ENCODE peak calls at places on chromosomes 13 and 19, in eight cellular contexts. One of them, this sample, is unnamed.

GRCh38 chr19:11221082-11221598 is 18.3 kb upstream of the ANGPTL8 start:
- DNase-seq in tibial artery: no peak
- DNase-seq in A673: no peak
- DNase-seq in cardiac muscle cell: no peak
- DNase-seq in testis: no peak
- DNase-seq in colonic mucosa: no peak
- DNase-seq in neuronal stem cell: no peak
- DNase-seq in endodermal cell: no peak
- DNase-seq in this sample: no peak

GRCh38 chr13:36997716-36998427 is 1.3 kb downstream of the ALG5 start:
- DNase-seq in tibial artery: no peak
- DNase-seq in A673: no peak
- DNase-seq in cardiac muscle cell: peak; percentile 10
- DNase-seq in testis: no peak
- DNase-seq in colonic mucosa: no peak
- DNase-seq in neuronal stem cell: no peak
- DNase-seq in endodermal cell: no peak
- DNase-seq in this sample: no peak

GRCh38 chr13:50584856-50585580 is 258.5 kb downstream of the DLEU7 start:
- DNase-seq in tibial artery: no peak
- DNase-seq in A673: peak; percentile 63
- DNase-seq in cardiac muscle cell: no peak
- DNase-seq in testis: no peak
- DNase-seq in colonic mucosa: no peak
- DNase-seq in neuronal stem cell: no peak
- DNase-seq in endodermal cell: no peak
- DNase-seq in this sample: no peak

GRCh38 chr13:28493740-28494536 is 990 bp downstream of the FLT1 start:
- DNase-seq in tibial artery: no peak
- DNase-seq in A673: no peak
- DNase-seq in cardiac muscle cell: no peak
- DNase-seq in testis: no peak
- DNase-seq in colonic mucosa: no peak
- DNase-seq in neuronal stem cell: peak; percentile 20
- DNase-seq in endodermal cell: peak; percentile 76
- DNase-seq in this sample: peak; percentile 76

GRCh38 chr13:60990032-60990733 is 425.5 kb downstream of the PCDH20 start:
- DNase-seq in tibial artery: no peak
- DNase-seq in A673: peak; percentile 29
- DNase-seq in cardiac muscle cell: no peak
- DNase-seq in testis: no peak
- DNase-seq in colonic mucosa: no peak
- DNase-seq in neuronal stem cell: no peak
- DNase-seq in endodermal cell: peak; percentile 63
- DNase-seq in this sample: no peak

GRCh38 chr13:104206450-104207044 is 1140.3 kb upstream of the SLC10A2 start:
- DNase-seq in tibial artery: no peak
- DNase-seq in A673: no peak
- DNase-seq in cardiac muscle cell: no peak
- DNase-seq in testis: no peak
- DNase-seq in colonic mucosa: no peak
- DNase-seq in neuronal stem cell: no peak
- DNase-seq in endodermal cell: no peak
- DNase-seq in this sample: no peak

GRCh38 chr13:40283666-40284065 is 382.8 kb downstream of the FOXO1 start:
- DNase-seq in tibial artery: no peak
- DNase-seq in A673: no peak
- DNase-seq in cardiac muscle cell: no peak
- DNase-seq in testis: no peak
- DNase-seq in colonic mucosa: no peak
- DNase-seq in neuronal stem cell: no peak
- DNase-seq in endodermal cell: no peak
- DNase-seq in this sample: no peak

GRCh38 chr19:47430041-47430802 is 10.9 kb upstream of the MEIS3 start:
- DNase-seq in tibial artery: no peak
- DNase-seq in A673: no peak
- DNase-seq in cardiac muscle cell: peak; percentile 71
- DNase-seq in testis: peak; percentile 56
- DNase-seq in colonic mucosa: peak; percentile 73
- DNase-seq in neuronal stem cell: no peak
- DNase-seq in endodermal cell: peak; percentile 88
- DNase-seq in this sample: peak; percentile 58

GRCh38 chr13:78934336-78934735 is 275.4 kb upstream of the OBI1 start:
- DNase-seq in tibial artery: no peak
- DNase-seq in A673: no peak
- DNase-seq in cardiac muscle cell: no peak
- DNase-seq in testis: no peak
- DNase-seq in colonic mucosa: no peak
- DNase-seq in neuronal stem cell: no peak
- DNase-seq in endodermal cell: no peak
- DNase-seq in this sample: no peak

GRCh38 chr19:33905937-33906577 is 109.4 kb downstream of the KCTD15 start:
- DNase-seq in tibial artery: peak; percentile 69
- DNase-seq in A673: no peak
- DNase-seq in cardiac muscle cell: peak; percentile 64
- DNase-seq in testis: peak; percentile 31
- DNase-seq in colonic mucosa: peak; percentile 85
- DNase-seq in neuronal stem cell: peak; percentile 63
- DNase-seq in endodermal cell: peak; percentile 93
- DNase-seq in this sample: peak; percentile 68

GRCh38 chr13:51849145-51850101 is 4.4 kb upstream of the TMEM272 start:
- DNase-seq in tibial artery: no peak
- DNase-seq in A673: peak; percentile 59
- DNase-seq in cardiac muscle cell: peak; percentile 25
- DNase-seq in testis: peak; percentile 45
- DNase-seq in colonic mucosa: peak; percentile 26
- DNase-seq in neuronal stem cell: peak; percentile 40
- DNase-seq in endodermal cell: peak; percentile 95
- DNase-seq in this sample: no peak

GRCh38 chr13:93249918-93250306 is 23.3 kb downstream of the GPC6 start:
- DNase-seq in tibial artery: no peak
- DNase-seq in A673: no peak
- DNase-seq in cardiac muscle cell: no peak
- DNase-seq in testis: no peak
- DNase-seq in colonic mucosa: no peak
- DNase-seq in neuronal stem cell: no peak
- DNase-seq in endodermal cell: no peak
- DNase-seq in this sample: no peak

GRCh38 chr19:4375620-4376228 is 24.6 kb downstream of the SH3GL1 start:
- DNase-seq in tibial artery: peak; percentile 89
- DNase-seq in A673: peak; percentile 95
- DNase-seq in cardiac muscle cell: peak; percentile 86
- DNase-seq in testis: no peak
- DNase-seq in colonic mucosa: no peak
- DNase-seq in neuronal stem cell: no peak
- DNase-seq in endodermal cell: peak; percentile 79
- DNase-seq in this sample: peak; percentile 88

GRCh38 chr13:111278258-111278657 is 42.2 kb upstream of the TEX29 start:
- DNase-seq in tibial artery: no peak
- DNase-seq in A673: no peak
- DNase-seq in cardiac muscle cell: no peak
- DNase-seq in testis: no peak
- DNase-seq in colonic mucosa: no peak
- DNase-seq in neuronal stem cell: no peak
- DNase-seq in endodermal cell: no peak
- DNase-seq in this sample: no peak

GRCh38 chr13:72864142-72865035 is 82.5 kb downstream of the PIBF1 start:
- DNase-seq in tibial artery: no peak
- DNase-seq in A673: no peak
- DNase-seq in cardiac muscle cell: no peak
- DNase-seq in testis: no peak
- DNase-seq in colonic mucosa: no peak
- DNase-seq in neuronal stem cell: no peak
- DNase-seq in endodermal cell: no peak
- DNase-seq in this sample: no peak

GRCh38 chr19:38920529-38921419 is 8.8 kb upstream of the CCER2 start:
- DNase-seq in tibial artery: no peak
- DNase-seq in A673: no peak
- DNase-seq in cardiac muscle cell: no peak
- DNase-seq in testis: no peak
- DNase-seq in colonic mucosa: no peak
- DNase-seq in neuronal stem cell: no peak
- DNase-seq in endodermal cell: peak; percentile 52
- DNase-seq in this sample: no peak

GRCh38 chr13:98273824-98274786 is 97.0 kb upstream of the RNF113B start:
- DNase-seq in tibial artery: no peak
- DNase-seq in A673: peak; percentile 78
- DNase-seq in cardiac muscle cell: no peak
- DNase-seq in testis: no peak
- DNase-seq in colonic mucosa: no peak
- DNase-seq in neuronal stem cell: no peak
- DNase-seq in endodermal cell: peak; percentile 73
- DNase-seq in this sample: no peak

GRCh38 chr13:99425485-99426341 is 75.6 kb upstream of the TM9SF2 start:
- DNase-seq in tibial artery: no peak
- DNase-seq in A673: no peak
- DNase-seq in cardiac muscle cell: no peak
- DNase-seq in testis: peak; percentile 22
- DNase-seq in colonic mucosa: peak; percentile 44
- DNase-seq in neuronal stem cell: no peak
- DNase-seq in endodermal cell: no peak
- DNase-seq in this sample: peak; percentile 60

GRCh38 chr13:28474491-28475134 is 20.3 kb downstream of the FLT1 start:
- DNase-seq in tibial artery: no peak
- DNase-seq in A673: no peak
- DNase-seq in cardiac muscle cell: peak; percentile 59
- DNase-seq in testis: no peak
- DNase-seq in colonic mucosa: no peak
- DNase-seq in neuronal stem cell: no peak
- DNase-seq in endodermal cell: no peak
- DNase-seq in this sample: no peak

GRCh38 chr13:50222569-50223332 is 207.5 kb downstream of the KCNRG start:
- DNase-seq in tibial artery: peak; percentile 75
- DNase-seq in A673: no peak
- DNase-seq in cardiac muscle cell: peak; percentile 93
- DNase-seq in testis: peak; percentile 51
- DNase-seq in colonic mucosa: peak; percentile 41
- DNase-seq in neuronal stem cell: no peak
- DNase-seq in endodermal cell: no peak
- DNase-seq in this sample: peak; percentile 84

DNA sequence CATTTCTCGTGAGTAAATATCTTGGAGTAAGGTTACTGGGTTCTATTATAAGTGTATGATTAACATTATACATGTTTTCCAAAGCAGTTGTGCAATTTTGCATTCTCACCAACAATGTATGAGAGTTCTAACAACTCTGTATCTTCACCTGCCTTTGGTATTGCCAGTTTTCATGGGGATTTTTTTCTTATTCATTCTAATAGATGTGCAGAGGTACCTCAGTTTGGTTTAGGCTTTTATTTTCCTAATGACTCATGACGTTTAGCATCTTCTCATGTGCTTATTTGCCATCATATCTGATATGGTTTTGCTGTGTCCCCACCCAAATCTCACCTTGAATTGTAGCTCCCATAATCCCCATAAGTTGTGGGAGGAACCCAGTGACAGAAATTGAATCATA is 7.7 kb upstream of the NUDT15 start:
- DNase-seq in tibial artery: no peak
- DNase-seq in A673: no peak
- DNase-seq in cardiac muscle cell: no peak
- DNase-seq in testis: no peak
- DNase-seq in colonic mucosa: no peak
- DNase-seq in neuronal stem cell: no peak
- DNase-seq in endodermal cell: no peak
- DNase-seq in this sample: no peak
- H3K4me1 ChIP-seq in tibial artery: no peaks in the 10 kb centered on the region
- H3K4me1 ChIP-seq in A673: no peaks in the 10 kb centered on the region
- H3K4me1 ChIP-seq in cardiac muscle cell: no peaks in the 10 kb centered on the region
- H3K4me1 ChIP-seq in testis: no peaks in the 10 kb centered on the region
- H3K4me1 ChIP-seq in colonic mucosa: no peaks in the 10 kb centered on the region
- H3K4me1 ChIP-seq in neuronal stem cell: no peaks in the 10 kb centered on the region
- H3K4me1 ChIP-seq in endodermal cell: no peaks in the 10 kb centered on the region
- H3K4me1 ChIP-seq in this sample: no peaks in the 10 kb centered on the region

DNA sequence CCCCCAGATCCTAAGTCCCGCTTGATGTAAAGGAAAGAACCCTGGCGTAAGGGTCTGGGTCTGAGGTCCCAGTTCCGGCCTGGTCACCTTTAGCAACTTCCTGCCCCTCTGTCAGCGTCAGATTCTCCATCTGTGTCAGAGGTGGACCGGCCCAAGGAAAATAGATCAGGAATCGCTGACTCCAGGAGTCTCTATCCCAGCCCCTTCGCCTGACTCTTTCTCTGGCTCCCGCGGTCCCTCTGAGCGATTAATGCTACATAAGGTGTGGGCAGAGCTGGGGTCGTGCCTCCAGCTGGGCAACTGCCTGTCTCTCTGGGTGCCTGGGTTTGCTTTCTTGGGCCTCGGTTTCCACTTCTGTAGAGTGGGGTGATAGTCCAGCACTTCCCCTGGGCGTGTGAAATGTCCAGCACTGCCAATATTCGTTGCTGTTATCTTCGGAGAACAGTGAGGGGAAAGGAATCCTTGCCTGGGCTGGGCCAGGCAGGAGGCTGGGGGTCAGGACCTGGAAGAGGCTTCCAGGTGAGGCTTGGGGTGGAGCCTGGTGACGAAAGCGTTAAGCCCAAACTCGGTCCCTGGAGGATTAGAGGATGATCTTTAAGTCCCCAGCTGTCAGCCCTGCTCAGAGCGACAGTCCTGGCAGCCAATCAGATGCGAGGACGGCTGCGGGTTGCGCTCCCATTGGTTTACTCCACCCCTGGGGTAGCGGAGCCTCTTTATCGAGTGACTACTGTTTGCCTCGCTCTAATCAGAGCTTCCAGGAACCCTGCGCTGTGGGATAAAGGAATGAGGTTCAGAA is 767 bp downstream of the ABCA7 start:
- DNase-seq in tibial artery: peak; percentile 90
- DNase-seq in A673: peak; percentile 99
- DNase-seq in cardiac muscle cell: peak; percentile 94
- DNase-seq in testis: peak; percentile 89
- DNase-seq in colonic mucosa: peak; percentile 95
- DNase-seq in neuronal stem cell: peak; percentile 88
- DNase-seq in endodermal cell: peak; percentile 99
- DNase-seq in this sample: peak; percentile 93
- H3K4me1 ChIP-seq in tibial artery: no peaks in the 10 kb centered on the region
- H3K4me1 ChIP-seq in A673: peaks cover 31% of the 10 kb centered on the region
- H3K4me1 ChIP-seq in cardiac muscle cell: peaks cover 8% of the 10 kb centered on the region
- H3K4me1 ChIP-seq in testis: peaks cover 21% of the 10 kb centered on the region
- H3K4me1 ChIP-seq in colonic mucosa: peaks cover 23% of the 10 kb centered on the region
- H3K4me1 ChIP-seq in neuronal stem cell: peaks cover 7% of the 10 kb centered on the region
- H3K4me1 ChIP-seq in endodermal cell: no peaks in the 10 kb centered on the region
- H3K4me1 ChIP-seq in this sample: no peaks in the 10 kb centered on the region

GRCh38 chr13:46180393-46180792 is 1.6 kb downstream of the LCP1 start:
- DNase-seq in tibial artery: no peak
- DNase-seq in A673: no peak
- DNase-seq in cardiac muscle cell: no peak
- DNase-seq in testis: no peak
- DNase-seq in colonic mucosa: no peak
- DNase-seq in neuronal stem cell: no peak
- DNase-seq in endodermal cell: no peak
- DNase-seq in this sample: no peak
- H3K4me1 ChIP-seq in tibial artery: no peaks in the 10 kb centered on the region
- H3K4me1 ChIP-seq in A673: peaks cover 35% of the 10 kb centered on the region
- H3K4me1 ChIP-seq in cardiac muscle cell: peaks cover 14% of the 10 kb centered on the region
- H3K4me1 ChIP-seq in testis: no peaks in the 10 kb centered on the region
- H3K4me1 ChIP-seq in colonic mucosa: no peaks in the 10 kb centered on the region
- H3K4me1 ChIP-seq in neuronal stem cell: no peaks in the 10 kb centered on the region
- H3K4me1 ChIP-seq in endodermal cell: peaks cover 4% of the 10 kb centered on the region
- H3K4me1 ChIP-seq in this sample: no peaks in the 10 kb centered on the region

DNA sequence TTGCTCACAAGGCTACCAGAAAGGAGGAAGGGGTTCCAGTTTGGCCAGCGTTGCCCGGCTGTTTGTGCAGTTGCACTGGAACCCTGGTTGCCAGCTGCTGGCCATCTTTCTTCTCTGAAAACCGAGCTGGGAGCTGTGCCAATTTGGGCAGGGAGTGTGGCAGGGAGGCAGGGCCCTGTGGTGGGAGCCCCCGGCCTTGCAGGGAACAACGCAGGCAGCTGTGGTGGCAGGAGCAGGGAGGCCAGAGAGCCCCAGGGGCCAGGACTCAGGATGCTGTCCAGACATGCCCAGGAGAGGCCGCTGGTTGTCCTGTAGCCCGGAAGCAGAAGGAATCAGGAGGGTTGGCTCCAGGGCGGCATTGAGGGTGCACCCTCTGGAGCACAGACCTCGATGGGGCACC is 4.8 kb downstream of the KMT5C start:
- DNase-seq in tibial artery: no peak
- DNase-seq in A673: no peak
- DNase-seq in cardiac muscle cell: no peak
- DNase-seq in testis: peak; percentile 45
- DNase-seq in colonic mucosa: no peak
- DNase-seq in neuronal stem cell: no peak
- DNase-seq in endodermal cell: peak; percentile 54
- DNase-seq in this sample: no peak
- H3K4me1 ChIP-seq in tibial artery: no peaks in the 10 kb centered on the region
- H3K4me1 ChIP-seq in A673: peaks cover 7% of the 10 kb centered on the region
- H3K4me1 ChIP-seq in cardiac muscle cell: peaks cover 12% of the 10 kb centered on the region
- H3K4me1 ChIP-seq in testis: peaks cover 16% of the 10 kb centered on the region
- H3K4me1 ChIP-seq in colonic mucosa: no peaks in the 10 kb centered on the region
- H3K4me1 ChIP-seq in neuronal stem cell: peaks cover 24% of the 10 kb centered on the region
- H3K4me1 ChIP-seq in endodermal cell: peaks cover 9% of the 10 kb centered on the region
- H3K4me1 ChIP-seq in this sample: no peaks in the 10 kb centered on the region

This sample was measured in aorta.